ENCODE peak calls at places on chromosome 10, in nine cellular contexts. P is GM06990, W is fibroblast of mammary gland, X is brain microvascular endothelial cell, M is A673, I is PC-9, K is body of pancreas, A is right atrium auricular region, C is upper lobe of left lung. J is an unnamed sample.

GRCh38 chr10:130498934-130499333 is 362.7 kb downstream of the GLRX3 start:
- DNase-seq in P (no peak), W (no peak), X (no peak), M (no peak), I (no peak), K (no peak), A (no peak), C (no peak), J (peak; percentile 30)

GRCh38 chr10:71397340-71398212 is 856 bp downstream of the CDH23 start:
- DNase-seq in P (no peak), W (no peak), X (no peak), M (peak; percentile 40), I (no peak), K (no peak), A (peak; percentile 58), C (peak; percentile 90), J (peak; percentile 86)

GRCh38 chr10:70940834-70941568 is 52.6 kb upstream of the PCBD1 start:
- DNase-seq in P (no peak), W (peak; percentile 7), X (peak; percentile 13), M (peak; percentile 5), I (peak; percentile 35), K (peak; percentile 68), A (no peak), C (no peak), J (no peak)

GRCh38 chr10:74208081-74208480 is 57.1 kb downstream of the ADK start:
- DNase-seq in P (no peak), W (no peak), X (no peak), M (no peak), I (no peak), K (peak; percentile 24), A (no peak), C (no peak), J (no peak)

GRCh38 chr10:25024528-25024927 is 8.1 kb downstream of the THNSL1 start:
- DNase-seq in P (no peak), W (peak; percentile 37), X (no peak), M (no peak), I (no peak), K (no peak), A (no peak), C (no peak), J (no peak)

GRCh38 chr10:68666280-68666760 is 54.7 kb upstream of the CCAR1 start:
- DNase-seq in P (no peak), W (peak; percentile 93), X (peak; percentile 76), M (no peak), I (no peak), K (no peak), A (no peak), C (no peak), J (peak; percentile 88)

GRCh38 chr10:59622320-59622901 is 87.2 kb downstream of the SLC16A9 start:
- DNase-seq in P (peak; percentile 19), W (peak; percentile 66), X (peak; percentile 60), M (peak; percentile 83), I (peak; percentile 25), K (peak; percentile 38), A (peak; percentile 60), C (peak; percentile 87), J (peak; percentile 52)

GRCh38 chr10:78337646-78338391 is 304.2 kb downstream of the RPS24 start:
- DNase-seq in P (no peak), W (no peak), X (no peak), M (no peak), I (no peak), K (peak; percentile 5), A (peak; percentile 57), C (no peak), J (peak; percentile 84)

GRCh38 chr10:96832721-96833219 is 672 bp downstream of the LCOR start:
- DNase-seq in P (peak; percentile 92), W (peak; percentile 58), X (peak; percentile 53), M (peak; percentile 86), I (peak; percentile 75), K (peak; percentile 84), A (peak; percentile 75), C (peak; percentile 98), J (peak; percentile 98)

GRCh38 chr10:107028249-107028648 is 136.3 kb downstream of the SORCS1 start:
- DNase-seq in P (no peak), W (no peak), X (no peak), M (no peak), I (no peak), K (no peak), A (no peak), C (no peak), J (no peak)

GRCh38 chr10:17257466-17258321 is 29.7 kb downstream of the VIM start:
- DNase-seq in P (peak; percentile 10), W (peak; percentile 83), X (peak; percentile 73), M (peak; percentile 86), I (peak; percentile 47), K (peak; percentile 64), A (peak; percentile 72), C (no peak), J (no peak)

GRCh38 chr10:11210211-11210922 is 192.7 kb downstream of the CELF2 start:
- DNase-seq in P (no peak), W (peak; percentile 13), X (no peak), M (no peak), I (no peak), K (no peak), A (peak; percentile 54), C (no peak), J (no peak)

GRCh38 chr10:117536862-117537435 is 5.6 kb upstream of the EMX2 start:
- DNase-seq in P (no peak), W (no peak), X (no peak), M (no peak), I (no peak), K (no peak), A (no peak), C (peak; percentile 77), J (no peak)

GRCh38 chr10:24446739-24447138 is 237.8 kb downstream of the KIAA1217 start:
- DNase-seq in P (no peak), W (peak; percentile 98), X (peak; percentile 96), M (no peak), I (peak; percentile 46), K (no peak), A (no peak), C (no peak), J (peak; percentile 84)

GRCh38 chr10:47278152-47278473 is 21.9 kb upstream of the GDF10 start:
- DNase-seq in P (no peak), W (no peak), X (no peak), M (no peak), I (no peak), K (no peak), A (no peak), C (peak; percentile 62), J (no peak)

GRCh38 chr10:15670880-15671279 is 48.8 kb downstream of the ITGA8 start:
- DNase-seq in P (no peak), W (no peak), X (no peak), M (no peak), I (no peak), K (no peak), A (no peak), C (no peak), J (no peak)

GRCh38 chr10:125148021-125148439 is 12.3 kb downstream of the CTBP2 start:
- DNase-seq in P (no peak), W (peak; percentile 41), X (no peak), M (peak; percentile 39), I (no peak), K (peak; percentile 59), A (peak; percentile 75), C (no peak), J (peak; percentile 84)
- H3K4me3 ChIP-seq in P (no peak overlapping the region), W (no peak overlapping the region), X (no peak overlapping the region), M (no peak overlapping the region), I (no peak overlapping the region), K (no peak overlapping the region), A (no peak overlapping the region), C (no peak overlapping the region), J (peak overlapping the region; percentile 52)

GRCh38 chr10:30398788-30399187 is 35.2 kb upstream of the MAP3K8 start:
- DNase-seq in P (no peak), W (no peak), X (no peak), M (no peak), I (no peak), K (no peak), A (no peak), C (no peak), J (no peak)

GRCh38 chr10:30398193-30398592 is 35.8 kb upstream of the MAP3K8 start:
- DNase-seq in P (no peak), W (no peak), X (no peak), M (no peak), I (no peak), K (no peak), A (no peak), C (no peak), J (no peak)

GRCh38 chr10:30403494-30403893 is 30.5 kb upstream of the MAP3K8 start:
- DNase-seq in P (no peak), W (no peak), X (no peak), M (no peak), I (no peak), K (no peak), A (no peak), C (peak; percentile 52), J (no peak)
- TF ChIP-seq CTCF in P (no peak), W (no peak), X (no peak), M (no peak), I (no peak), K (no peak), A (no peak), C (no peak), J (no peak)

GRCh38 chr10:5840314-5841307 is 27.4 kb upstream of the GDI2 start:
- DNase-seq in P (peak; percentile 88), W (peak; percentile 71), X (peak; percentile 61), M (no peak), I (no peak), K (peak; percentile 16), A (no peak), C (peak; percentile 68), J (peak; percentile 90)
- H3K4me3 ChIP-seq in P (peak overlapping the region; percentile 20), W (no peak overlapping the region), X (peak overlapping the region; percentile 31), M (no peak overlapping the region), I (no peak overlapping the region), K (no peak overlapping the region), A (peak overlapping the region; percentile 6), C (no peak overlapping the region), J (peak overlapping the region; percentile 24)

GRCh38 chr10:7317799-7318446 is 92.9 kb downstream of the SFMBT2 start:
- DNase-seq in P (no peak), W (no peak), X (no peak), M (no peak), I (no peak), K (no peak), A (no peak), C (no peak), J (no peak)

GRCh38 chr10:7322623-7323022 is 88.2 kb downstream of the SFMBT2 start:
- DNase-seq in P (no peak), W (no peak), X (no peak), M (no peak), I (no peak), K (no peak), A (no peak), C (no peak), J (no peak)

GRCh38 chr10:7318836-7319235 is 92.0 kb downstream of the SFMBT2 start:
- DNase-seq in P (no peak), W (no peak), X (no peak), M (no peak), I (no peak), K (no peak), A (no peak), C (no peak), J (no peak)

GRCh38 chr10:7319632-7320031 is 91.2 kb downstream of the SFMBT2 start:
- DNase-seq in P (no peak), W (no peak), X (no peak), M (no peak), I (no peak), K (no peak), A (no peak), C (no peak), J (no peak)

DNA sequence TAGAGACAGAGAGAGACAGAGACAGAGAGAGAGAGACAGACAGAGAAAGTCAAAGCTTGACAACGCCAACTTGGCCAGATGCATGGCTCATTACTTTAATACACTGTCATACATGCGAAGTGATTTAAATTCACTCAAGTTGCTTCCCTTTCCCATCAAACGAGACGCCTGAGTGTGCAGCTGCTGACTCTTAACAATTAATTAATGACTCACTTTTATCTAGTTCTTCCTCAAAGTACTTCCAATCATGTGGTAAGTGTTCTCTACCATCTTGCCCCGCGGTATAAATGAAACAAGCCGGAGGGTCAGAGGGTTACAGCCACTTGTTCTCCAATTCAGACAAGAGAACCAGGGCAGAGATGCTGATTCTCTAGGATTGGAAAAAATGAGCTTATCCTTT is 90.8 kb downstream of the SFMBT2 start:
- DNase-seq in P (no peak), W (no peak), X (no peak), M (no peak), I (no peak), K (no peak), A (no peak), C (no peak), J (no peak)
- TF ChIP-seq CTCF in P (no peak), W (no peak), X (no peak), M (no peak), I (no peak), K (no peak), A (no peak), C (no peak), J (no peak)